ENCODE peak calls at places on chromosomes 6 and 20, in seven cellular contexts. X is ovary, F is K562, P is H1, B is stomach, W is A549, J is suprapubic skin. N is an unnamed sample.

GRCh38 chr20:20457392-20458126 is 89.7 kb downstream of the INSM1 start:
- DNase-seq in X (no peak), F (no peak), P (no peak), B (no peak), W (no peak), J (no peak), N (no peak)

GRCh38 chr20:35007413-35007812 is 51.7 kb downstream of the MYH7B start:
- DNase-seq in X (peak), F (no peak), P (no peak), B (no peak), W (no peak), J (peak), N (peak)

GRCh38 chr6:81854474-81854873 is 102.0 kb upstream of the TENT5A start:
- DNase-seq in X (no peak), F (no peak), P (no peak), B (no peak), W (no peak), J (no peak), N (no peak)

GRCh38 chr6:168535711-168536110 is 94.7 kb downstream of the SMOC2 start:
- DNase-seq in X (no peak), F (no peak), P (no peak), B (no peak), W (no peak), J (no peak), N (no peak)

GRCh38 chr20:48750941-48751620 is 76.7 kb downstream of the PREX1 start:
- DNase-seq in X (no peak), F (no peak), P (peak), B (peak), W (no peak), J (no peak), N (peak)

GRCh38 chr20:23415958-23416583 is 5.2 kb downstream of the NAPB start:
- DNase-seq in X (no peak), F (no peak), P (no peak), B (no peak), W (no peak), J (no peak), N (no peak)

GRCh38 chr20:11734431-11734830 is 183.3 kb upstream of the BTBD3 start:
- DNase-seq in X (no peak), F (no peak), P (no peak), B (no peak), W (no peak), J (no peak), N (no peak)

GRCh38 chr6:158619922-158620801 is 24.4 kb downstream of the DYNLT1 start:
- DNase-seq in X (no peak), F (no peak), P (peak), B (peak), W (no peak), J (no peak), N (no peak)

GRCh38 chr6:139030211-139030530 is 1.6 kb downstream of the ABRACL start:
- DNase-seq in X (no peak), F (no peak), P (no peak), B (no peak), W (no peak), J (no peak), N (no peak)

GRCh38 chr20:61771805-61772350 is 293.8 kb downstream of the TAF4 start:
- DNase-seq in X (no peak), F (no peak), P (no peak), B (no peak), W (no peak), J (peak), N (no peak)

GRCh38 chr20:19620471-19620870 is 137.6 kb upstream of the RIN2 start:
- DNase-seq in X (no peak), F (no peak), P (no peak), B (no peak), W (no peak), J (no peak), N (no peak)

GRCh38 chr6:107458687-107459282 is 579 bp downstream of the PDSS2 start:
- DNase-seq in X (no peak), F (peak), P (no peak), B (no peak), W (peak), J (peak), N (peak)

GRCh38 chr6:52013035-52013434 is 74.4 kb downstream of the PKHD1 start:
- DNase-seq in X (no peak), F (no peak), P (no peak), B (peak), W (no peak), J (no peak), N (no peak)

GRCh38 chr6:151325075-151326050 is 66.0 kb downstream of the ZBTB2 start:
- DNase-seq in X (peak), F (no peak), P (no peak), B (peak), W (peak), J (peak), N (peak)

GRCh38 chr6:129486333-129486732 is 223.6 kb downstream of the ARHGAP18 start:
- DNase-seq in X (no peak), F (no peak), P (no peak), B (no peak), W (no peak), J (no peak), N (no peak)

GRCh38 chr20:50217207-50217949 is 26.7 kb downstream of the CEBPB start:
- DNase-seq in X (no peak), F (no peak), P (no peak), B (no peak), W (no peak), J (no peak), N (no peak)

GRCh38 chr20:17897566-17898307 is 70.9 kb downstream of the SNX5 start:
- DNase-seq in X (no peak), F (no peak), P (no peak), B (no peak), W (no peak), J (no peak), N (no peak)

GRCh38 chr6:41789390-41789724 is 1.9 kb downstream of the TOMM6 start:
- DNase-seq in X (no peak), F (no peak), P (no peak), B (no peak), W (no peak), J (no peak), N (no peak)

GRCh38 chr6:41785254-41785653 is 2.2 kb upstream of the TOMM6 start:
- DNase-seq in X (peak), F (no peak), P (no peak), B (peak), W (no peak), J (no peak), N (no peak)

GRCh38 chr6:41786451-41787218 is 859 bp upstream of the TOMM6 start:
- DNase-seq in X (peak), F (peak), P (peak), B (peak), W (peak), J (peak), N (peak)

GRCh38 chr6:41785689-41786450 is 1.6 kb upstream of the TOMM6 start:
- DNase-seq in X (no peak), F (no peak), P (no peak), B (no peak), W (no peak), J (no peak), N (peak)

DNA sequence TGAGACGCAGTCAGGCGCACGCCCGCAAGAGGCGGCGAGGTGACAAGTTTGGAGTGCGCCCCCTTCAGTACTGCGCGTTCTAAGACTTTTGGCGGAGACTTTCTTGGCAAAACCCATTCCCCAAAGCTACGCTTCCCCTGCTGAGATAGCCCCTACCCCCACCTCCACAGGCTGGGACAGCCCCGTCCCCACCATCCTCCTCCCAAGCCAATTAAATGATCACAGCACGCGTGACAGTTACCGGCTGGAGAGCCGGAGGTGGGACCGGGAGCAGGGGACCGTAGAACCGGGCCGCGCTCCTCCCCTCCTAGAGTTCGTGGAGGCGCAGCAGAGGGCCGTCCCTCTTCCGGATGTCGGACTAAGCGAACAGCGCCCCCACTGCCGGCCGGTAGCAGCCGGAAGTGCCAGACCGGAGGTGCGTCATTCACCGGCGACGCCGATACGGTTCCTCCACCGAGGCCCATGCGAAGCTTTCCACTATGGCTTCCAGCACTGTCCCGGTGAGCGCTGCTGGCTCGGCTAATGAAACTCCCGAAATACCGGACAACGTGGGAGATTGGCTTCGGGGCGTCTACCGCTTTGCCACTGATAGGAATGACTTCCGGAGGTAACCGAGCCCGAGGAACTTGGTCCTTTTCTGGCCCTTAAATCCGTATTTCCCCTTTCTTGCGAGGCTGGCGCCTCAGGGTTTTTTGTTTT is at the start of gene TOMM6:
- DNase-seq in X (peak), F (peak), P (peak), B (peak), W (peak), J (peak), N (peak)
- TF ChIP-seq EP300 in X (no peak), F (peak), P (peak), B (no peak), W (no peak), J (no peak), N (no peak)

GRCh38 chr6:113969888-113970807 is 800 bp downstream of the HDAC2 start:
- DNase-seq in X (peak), F (peak), P (peak), B (peak), W (no peak), J (peak), N (peak)

GRCh38 chr6:113968472-113968871 is 2.5 kb downstream of the HDAC2 start:
- DNase-seq in X (no peak), F (no peak), P (no peak), B (no peak), W (no peak), J (no peak), N (no peak)

GRCh38 chr6:113971786-113972185 is 838 bp upstream of the HDAC2 start:
- DNase-seq in X (no peak), F (no peak), P (no peak), B (no peak), W (no peak), J (no peak), N (no peak)

GRCh38 chr6:113967777-113968176 is 3.2 kb downstream of the HDAC2 start:
- DNase-seq in X (no peak), F (no peak), P (no peak), B (no peak), W (no peak), J (no peak), N (no peak)

GRCh38 chr6:113970808-113971676 is at the start of gene HDAC2:
- DNase-seq in X (peak), F (peak), P (peak), B (peak), W (peak), J (peak), N (peak)
- TF ChIP-seq POLR2A in X (peak), F (peak), P (peak), B (no peak), W (peak), J (peak), N (peak)

DNA sequence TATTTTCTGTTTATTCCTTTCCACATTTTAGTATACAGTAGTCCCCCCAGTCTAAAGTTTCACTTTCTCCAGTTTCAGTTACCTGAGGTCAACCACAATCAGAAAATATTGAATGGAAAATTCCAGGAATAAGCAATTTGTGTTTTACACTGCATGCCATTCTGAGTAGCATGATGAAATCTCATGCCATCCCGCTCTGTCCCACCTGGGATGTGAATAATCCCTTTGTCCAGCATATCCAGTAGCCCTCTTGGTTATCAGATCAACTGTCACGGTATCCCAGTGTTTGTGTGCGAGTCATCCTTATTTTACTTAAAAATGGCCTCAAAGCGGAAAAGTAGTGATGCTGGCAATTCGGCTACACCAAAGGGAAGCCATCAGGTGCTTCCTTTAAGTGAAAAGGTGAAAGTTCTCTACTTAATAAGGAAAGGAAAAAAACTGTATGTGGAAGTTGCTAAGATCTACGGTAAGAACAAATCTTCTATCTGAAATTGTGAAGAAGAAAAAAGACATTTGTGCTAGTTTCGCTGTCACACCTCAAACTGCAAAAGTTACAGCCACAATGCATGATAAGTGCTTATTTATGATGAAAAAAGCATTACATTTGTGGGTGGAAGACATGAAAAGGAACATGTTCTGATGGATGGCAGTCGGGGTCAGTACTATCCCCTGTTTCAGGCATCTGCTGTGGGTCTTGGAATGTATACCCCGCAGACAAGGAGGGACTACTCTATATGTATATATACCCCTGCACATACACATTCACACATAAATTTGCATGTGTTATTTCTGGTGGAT is 11.3 kb downstream of the NOX3 start:
- DNase-seq in X (no peak), F (no peak), P (no peak), B (no peak), W (no peak), J (no peak), N (no peak)
- TF ChIP-seq EP300 in X (no peak), F (no peak), P (no peak), B (no peak), W (no peak), J (no peak), N (no peak)

GRCh38 chr20:44959896-44960852 is at the start of gene TOMM34:
- DNase-seq in X (peak), F (peak), P (peak), B (peak), W (peak), J (peak), N (peak)
- TF ChIP-seq POLR2A in X (peak), F (peak), P (peak), B (no peak), W (peak), J (peak), N (peak)

DNA sequence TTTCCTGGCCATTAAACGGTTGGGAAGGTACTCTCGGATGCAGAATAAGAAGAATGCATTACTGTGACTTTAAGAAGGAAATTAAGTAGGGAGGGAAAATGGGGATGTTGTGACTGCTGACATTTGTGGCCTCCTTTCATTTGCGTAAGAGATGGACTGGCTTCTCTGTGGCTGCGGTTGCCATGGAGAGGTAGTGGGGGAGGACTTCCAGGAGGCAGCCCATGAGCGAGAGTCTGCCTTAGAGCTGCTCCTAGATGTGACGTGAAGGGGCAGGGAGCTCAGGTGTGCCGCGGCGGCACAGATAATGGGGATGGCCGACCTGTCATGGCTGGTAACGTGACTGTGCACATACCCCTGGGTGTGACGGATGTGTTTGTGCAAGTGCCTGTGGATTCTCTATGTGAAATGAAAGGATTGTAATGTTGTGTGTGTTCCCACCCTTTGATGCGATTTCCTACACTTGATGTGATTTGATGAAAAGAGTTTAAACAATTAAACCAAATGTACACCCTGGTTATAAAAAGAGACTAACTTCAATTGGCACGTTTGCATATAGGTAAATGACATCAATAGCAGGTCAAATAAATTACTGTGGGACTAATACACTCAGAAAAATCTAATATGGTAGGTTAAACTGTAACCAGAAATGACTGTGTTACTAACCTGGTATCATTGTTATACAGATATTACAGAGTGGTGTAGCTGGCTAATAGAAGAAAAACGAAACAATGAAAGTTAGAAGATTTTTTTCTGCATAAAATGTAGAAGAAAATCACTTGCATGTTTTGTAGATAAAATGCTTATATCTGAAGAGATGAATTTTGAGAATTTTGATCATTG is 48.9 kb downstream of the HIVEP1 start:
- DNase-seq in X (no peak), F (peak), P (no peak), B (peak), W (peak), J (peak), N (peak)
- TF ChIP-seq EP300 in X (no peak), F (no peak), P (no peak), B (no peak), W (no peak), J (no peak), N (no peak)

DNA sequence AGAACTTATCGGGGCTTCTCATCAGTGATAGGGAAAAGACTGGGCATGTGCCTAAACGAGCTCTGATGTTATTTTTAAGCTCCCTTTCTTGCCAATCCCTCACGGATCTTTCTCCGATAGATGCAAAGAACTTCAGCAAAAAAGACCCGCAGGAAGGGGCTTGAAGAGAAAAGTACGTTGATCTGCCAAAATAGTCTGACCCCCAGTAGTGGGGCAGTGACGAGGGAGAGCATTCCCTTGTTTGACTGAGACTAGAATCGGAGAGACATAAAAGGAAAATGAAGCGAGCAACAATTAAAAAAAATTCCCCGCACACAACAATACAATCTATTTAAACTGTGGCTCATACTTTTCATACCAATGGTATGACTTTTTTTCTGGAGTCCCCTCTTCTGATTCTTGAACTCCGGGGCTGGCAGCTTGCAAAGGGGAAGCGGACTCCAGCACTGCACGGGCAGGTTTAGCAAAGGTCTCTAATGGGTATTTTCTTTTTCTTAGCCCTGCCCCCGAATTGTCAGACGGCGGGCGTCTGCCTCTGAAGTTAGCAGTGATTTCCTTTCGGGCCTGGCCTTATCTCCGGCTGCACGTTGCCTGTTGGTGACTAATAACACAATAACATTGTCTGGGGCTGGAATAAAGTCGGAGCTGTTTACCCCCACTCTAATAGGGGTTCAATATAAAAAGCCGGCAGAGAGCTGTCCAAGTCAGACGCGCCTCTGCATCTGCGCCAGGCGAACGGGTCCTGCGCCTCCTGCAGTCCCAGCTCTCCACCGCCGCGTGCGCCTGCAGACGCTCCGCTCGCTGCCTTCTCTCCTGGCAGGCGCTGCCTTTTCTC is at the start of gene EDN1:
- DNase-seq in X (peak), F (peak), P (peak), B (peak), W (peak), J (peak), N (peak)
- TF ChIP-seq POLR2A in X (peak), F (no peak), P (no peak), B (no peak), W (peak), J (no peak), N (peak)

GRCh38 chr6:88365230-88365629 is 199.1 kb upstream of the CNR1 start:
- DNase-seq in X (no peak), F (no peak), P (no peak), B (no peak), W (no peak), J (no peak), N (no peak)
- TF ChIP-seq EP300 in X (peak), F (no peak), P (no peak), B (peak), W (no peak), J (no peak), N (no peak)

DNA sequence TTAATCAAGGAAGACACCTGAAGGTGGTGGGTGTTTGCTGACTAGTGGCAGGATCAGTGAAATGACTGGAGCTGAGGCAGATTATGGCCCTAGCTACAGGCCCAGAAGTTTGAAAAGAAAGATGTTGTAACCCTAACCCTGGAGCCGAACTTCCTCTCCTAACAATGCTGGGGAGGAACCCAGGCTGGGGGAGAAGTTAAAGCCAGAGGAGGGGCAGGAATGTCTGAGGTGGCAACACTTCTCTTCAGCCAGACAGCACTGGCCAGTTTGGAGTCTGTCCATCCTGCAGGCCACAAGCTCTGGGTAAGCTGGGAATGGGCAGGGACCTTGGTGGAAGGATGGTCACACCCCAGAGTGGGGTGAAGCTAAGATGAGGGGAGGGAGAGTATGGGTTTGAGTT is at the start of gene LST1:
- DNase-seq in X (no peak), F (no peak), P (no peak), B (no peak), W (no peak), J (no peak), N (no peak)
- TF ChIP-seq POLR2A in X (no peak), F (no peak), P (no peak), B (no peak), W (no peak), J (no peak), N (no peak)

N was measured in transverse colon.